ENCODE peak calls at places on chromosomes 2 and 18, in five cellular contexts. L is non-pigmented ciliary epithelial cell; F is activated naive CD8-positive, alpha-beta T cell treated with anti-CD3 and anti-CD28 coated beads, Interleukin-2, amount 10 ng/mL, durations not matched to agents 7 days and 5 days; S is Right ventricle myocardium superior; G is uterus. X is an unnamed sample.

GRCh38 chr2:187302619-187303018 is 145.4 kb downstream of the CALCRL start:
- DNase-seq in L (peak), F (no peak), S (no peak), G (peak), X (no peak)

GRCh38 chr2:71576541-71576940 is 123.2 kb downstream of the DYSF start:
- DNase-seq in L (no peak), F (no peak), S (peak), G (no peak), X (no peak)

GRCh38 chr2:2057125-2057721 is 273.9 kb downstream of the MYT1L start:
- DNase-seq in L (no peak), F (peak), S (peak), G (peak), X (peak)

GRCh38 chr2:60569680-60570111 is 16.2 kb upstream of the BCL11A start:
- DNase-seq in L (no peak), F (no peak), S (no peak), G (no peak), X (no peak)

GRCh38 chr2:64876137-64876647 is 113.0 kb upstream of the SLC1A4 start:
- DNase-seq in L (peak), F (no peak), S (no peak), G (peak), X (no peak)

GRCh38 chr2:138632066-138632465 is 130.5 kb downstream of the SPOPL start:
- DNase-seq in L (no peak), F (no peak), S (no peak), G (no peak), X (no peak)

GRCh38 chr18:49565656-49566055 is 3.8 kb downstream of the LIPG start:
- DNase-seq in L (no peak), F (no peak), S (peak), G (no peak), X (peak)

GRCh38 chr2:38243186-38243890 is 133.7 kb downstream of the ATL2 start:
- DNase-seq in L (no peak), F (no peak), S (no peak), G (no peak), X (no peak)

GRCh38 chr2:216693414-216694100 is 1.8 kb downstream of the IGFBP5 start:
- DNase-seq in L (no peak), F (no peak), S (no peak), G (no peak), X (peak)

GRCh38 chr2:219916761-219917160 is 289.3 kb downstream of the SLC4A3 start:
- DNase-seq in L (no peak), F (no peak), S (no peak), G (no peak), X (no peak)

GRCh38 chr2:3534251-3534814 is 15.0 kb upstream of the ADI1 start:
- DNase-seq in L (no peak), F (no peak), S (no peak), G (no peak), X (no peak)

GRCh38 chr2:86000131-86000937 is 105.4 kb downstream of the POLR1A start:
- DNase-seq in L (no peak), F (no peak), S (no peak), G (no peak), X (no peak)

GRCh38 chr2:183269956-183270355 is 145.7 kb downstream of the NUP35 start:
- DNase-seq in L (no peak), F (no peak), S (no peak), G (no peak), X (no peak)

GRCh38 chr2:189159273-189159672 is 20.3 kb downstream of the COL5A2 start:
- DNase-seq in L (no peak), F (no peak), S (no peak), G (no peak), X (no peak)

GRCh38 chr2:7083580-7084509 is 166.6 kb downstream of the RNF144A start:
- DNase-seq in L (no peak), F (no peak), S (no peak), G (no peak), X (no peak)

X was measured in ovary.